ENCODE peak calls at places on chromosomes 13 and 19, in five cellular contexts. One of them, this sample, is unnamed.

GRCh38 chr19:1747285-1748114 is 5.8 kb upstream of the ONECUT3 start:
- DNase-seq in lower leg skin: no peak
- DNase-seq in lower lobe of right lung: no peak
- DNase-seq in transverse colon: no peak
- DNase-seq in pancreas: peak
- DNase-seq in this sample: no peak

GRCh38 chr19:4647676-4648644 is 8.6 kb downstream of the TNFAIP8L1 start:
- DNase-seq in lower leg skin: no peak
- DNase-seq in transverse colon: no peak
- DNase-seq in pancreas: no peak
- DNase-seq in lower lobe of right lung: no peak
- DNase-seq in this sample: no peak

GRCh38 chr19:48506138-48506733 is 5.4 kb downstream of the LMTK3 start:
- DNase-seq in transverse colon: no peak
- DNase-seq in lower leg skin: no peak
- DNase-seq in lower lobe of right lung: no peak
- DNase-seq in pancreas: no peak
- DNase-seq in this sample: no peak

GRCh38 chr13:21872795-21873194 is 201.9 kb downstream of the FGF9 start:
- DNase-seq in pancreas: no peak
- DNase-seq in transverse colon: no peak
- DNase-seq in lower leg skin: peak
- DNase-seq in lower lobe of right lung: no peak
- DNase-seq in this sample: no peak

GRCh38 chr13:80131204-80131603 is 209.7 kb downstream of the SPRY2 start:
- DNase-seq in lower lobe of right lung: peak
- DNase-seq in lower leg skin: no peak
- DNase-seq in pancreas: peak
- DNase-seq in transverse colon: peak
- DNase-seq in this sample: peak

GRCh38 chr13:33129886-33130285 is 113.7 kb downstream of the KL start:
- DNase-seq in lower lobe of right lung: no peak
- DNase-seq in transverse colon: no peak
- DNase-seq in pancreas: no peak
- DNase-seq in lower leg skin: no peak
- DNase-seq in this sample: no peak

GRCh38 chr13:41177616-41178015 is 16.8 kb downstream of the KBTBD7 start:
- DNase-seq in lower lobe of right lung: no peak
- DNase-seq in transverse colon: no peak
- DNase-seq in lower leg skin: no peak
- DNase-seq in pancreas: no peak
- DNase-seq in this sample: no peak

GRCh38 chr19:35120492-35120891 is 4.9 kb downstream of the FXYD3 start:
- DNase-seq in pancreas: peak
- DNase-seq in lower leg skin: no peak
- DNase-seq in lower lobe of right lung: no peak
- DNase-seq in transverse colon: no peak
- DNase-seq in this sample: no peak

GRCh38 chr13:66087149-66087780 is 1142.9 kb downstream of the PCDH9 start:
- DNase-seq in pancreas: no peak
- DNase-seq in lower leg skin: no peak
- DNase-seq in transverse colon: no peak
- DNase-seq in lower lobe of right lung: no peak
- DNase-seq in this sample: no peak

GRCh38 chr19:6210091-6210490 is 69.7 kb downstream of the MLLT1 start:
- DNase-seq in lower lobe of right lung: peak
- DNase-seq in pancreas: no peak
- DNase-seq in transverse colon: no peak
- DNase-seq in lower leg skin: peak
- DNase-seq in this sample: no peak

DNA sequence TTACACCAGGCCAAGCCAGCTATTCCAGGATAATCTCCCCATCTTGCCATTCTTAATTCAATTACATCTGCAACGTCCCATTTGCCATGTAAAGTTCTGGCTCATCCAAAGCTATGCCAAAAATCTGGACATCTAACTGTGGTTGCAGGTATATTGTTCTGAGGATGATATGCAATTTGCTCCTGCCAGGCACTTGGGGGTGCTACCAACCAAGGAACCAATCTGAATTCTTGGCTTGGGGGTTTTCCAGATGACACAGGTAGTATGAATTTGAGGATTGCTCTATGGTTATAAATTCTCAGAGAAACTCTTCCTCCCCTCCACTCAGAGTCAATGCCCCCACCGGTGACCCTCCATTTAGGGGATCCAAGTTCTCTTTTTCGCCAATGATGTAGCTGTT is 33.0 kb downstream of the CRYL1 start:
- DNase-seq in pancreas: no peak
- DNase-seq in lower lobe of right lung: no peak
- DNase-seq in lower leg skin: no peak
- DNase-seq in transverse colon: peak
- DNase-seq in this sample: no peak
- TF ChIP-seq CTCF in pancreas: no peak
- TF ChIP-seq CTCF in lower lobe of right lung: peak
- TF ChIP-seq CTCF in lower leg skin: no peak
- TF ChIP-seq CTCF in transverse colon: peak
- TF ChIP-seq CTCF in this sample: no peak

GRCh38 chr13:31051999-31052398 is 109.7 kb downstream of the HSPH1 start:
- DNase-seq in lower leg skin: peak
- DNase-seq in transverse colon: no peak
- DNase-seq in pancreas: no peak
- DNase-seq in lower lobe of right lung: no peak
- DNase-seq in this sample: no peak
- TF ChIP-seq CTCF in lower leg skin: no peak
- TF ChIP-seq CTCF in transverse colon: no peak
- TF ChIP-seq CTCF in pancreas: no peak
- TF ChIP-seq CTCF in lower lobe of right lung: no peak
- TF ChIP-seq CTCF in this sample: no peak

GRCh38 chr13:110497003-110497402 is 64.5 kb downstream of the RAB20 start:
- DNase-seq in lower lobe of right lung: no peak
- DNase-seq in lower leg skin: no peak
- DNase-seq in transverse colon: no peak
- DNase-seq in pancreas: no peak
- DNase-seq in this sample: no peak

GRCh38 chr13:110499621-110500281 is 61.8 kb downstream of the RAB20 start:
- DNase-seq in transverse colon: no peak
- DNase-seq in pancreas: no peak
- DNase-seq in lower lobe of right lung: no peak
- DNase-seq in lower leg skin: no peak
- DNase-seq in this sample: no peak

GRCh38 chr13:110498765-110499164 is 62.8 kb downstream of the RAB20 start:
- DNase-seq in lower leg skin: no peak
- DNase-seq in pancreas: no peak
- DNase-seq in transverse colon: no peak
- DNase-seq in lower lobe of right lung: no peak
- DNase-seq in this sample: no peak

GRCh38 chr13:110496281-110496680 is 65.2 kb downstream of the RAB20 start:
- DNase-seq in lower leg skin: no peak
- DNase-seq in lower lobe of right lung: no peak
- DNase-seq in transverse colon: no peak
- DNase-seq in pancreas: no peak
- DNase-seq in this sample: no peak

GRCh38 chr13:110498327-110498726 is 63.2 kb downstream of the RAB20 start:
- DNase-seq in lower leg skin: no peak
- DNase-seq in pancreas: no peak
- DNase-seq in lower lobe of right lung: no peak
- DNase-seq in transverse colon: no peak
- DNase-seq in this sample: no peak
- TF ChIP-seq CTCF in lower leg skin: no peak
- TF ChIP-seq CTCF in pancreas: no peak
- TF ChIP-seq CTCF in lower lobe of right lung: no peak
- TF ChIP-seq CTCF in transverse colon: no peak
- TF ChIP-seq CTCF in this sample: no peak

DNA sequence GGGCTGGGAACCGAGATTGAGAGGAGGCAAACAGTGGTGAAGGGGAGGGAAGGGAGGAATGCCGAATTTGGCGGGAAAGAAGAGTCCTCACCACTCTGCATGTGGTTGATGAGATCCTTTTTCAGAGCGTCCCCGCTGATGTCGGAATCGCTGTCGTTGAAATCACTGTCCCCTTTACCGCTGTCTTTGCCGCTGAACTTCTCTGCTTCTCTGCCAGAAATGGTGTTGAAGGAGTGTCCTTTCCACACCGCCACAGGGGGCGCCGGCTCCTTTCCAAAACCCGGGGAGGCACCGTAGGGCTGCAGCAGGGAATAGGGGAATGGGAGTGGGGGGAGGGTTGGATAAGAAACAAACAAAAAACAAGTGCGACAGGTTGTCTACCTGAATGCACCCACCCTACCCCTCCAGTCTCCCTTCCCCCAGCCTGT is 3.1 kb downstream of the PCDH8 start:
- DNase-seq in pancreas: no peak
- DNase-seq in lower leg skin: no peak
- DNase-seq in lower lobe of right lung: no peak
- DNase-seq in transverse colon: no peak
- DNase-seq in this sample: no peak
- TF ChIP-seq CTCF in pancreas: no peak
- TF ChIP-seq CTCF in lower leg skin: no peak
- TF ChIP-seq CTCF in lower lobe of right lung: no peak
- TF ChIP-seq CTCF in transverse colon: no peak
- TF ChIP-seq CTCF in this sample: no peak

DNA sequence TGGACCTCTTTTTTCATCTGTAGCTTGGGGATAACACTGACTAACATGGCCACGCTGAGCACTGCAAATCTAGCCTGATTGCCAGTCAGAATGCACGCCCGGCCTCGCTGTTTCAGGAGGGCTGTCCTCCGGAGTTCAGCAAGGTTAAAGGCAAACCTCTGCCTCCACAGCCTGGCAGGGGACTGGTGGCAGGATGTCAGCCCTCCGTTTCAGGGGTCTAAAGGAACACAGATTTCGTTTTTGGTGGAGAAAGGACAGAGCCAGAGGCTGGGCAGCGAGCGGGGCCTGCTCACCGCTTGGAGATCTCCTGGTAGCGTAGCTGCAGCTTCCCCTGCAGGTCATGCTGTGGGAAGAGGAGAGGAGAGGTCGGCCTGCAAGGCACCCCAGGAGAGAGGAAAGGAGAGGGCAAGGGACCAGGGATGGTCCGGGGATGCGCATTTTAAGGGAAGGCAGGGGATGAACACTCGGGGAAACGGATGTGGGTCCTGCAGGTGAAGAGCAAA is 560 bp downstream of the NDUFA7 start:
- DNase-seq in lower lobe of right lung: no peak
- DNase-seq in transverse colon: no peak
- DNase-seq in lower leg skin: no peak
- DNase-seq in pancreas: no peak
- DNase-seq in this sample: no peak
- TF ChIP-seq CTCF in lower lobe of right lung: no peak
- TF ChIP-seq CTCF in transverse colon: no peak
- TF ChIP-seq CTCF in lower leg skin: no peak
- TF ChIP-seq CTCF in pancreas: no peak
- TF ChIP-seq CTCF in this sample: no peak

DNA sequence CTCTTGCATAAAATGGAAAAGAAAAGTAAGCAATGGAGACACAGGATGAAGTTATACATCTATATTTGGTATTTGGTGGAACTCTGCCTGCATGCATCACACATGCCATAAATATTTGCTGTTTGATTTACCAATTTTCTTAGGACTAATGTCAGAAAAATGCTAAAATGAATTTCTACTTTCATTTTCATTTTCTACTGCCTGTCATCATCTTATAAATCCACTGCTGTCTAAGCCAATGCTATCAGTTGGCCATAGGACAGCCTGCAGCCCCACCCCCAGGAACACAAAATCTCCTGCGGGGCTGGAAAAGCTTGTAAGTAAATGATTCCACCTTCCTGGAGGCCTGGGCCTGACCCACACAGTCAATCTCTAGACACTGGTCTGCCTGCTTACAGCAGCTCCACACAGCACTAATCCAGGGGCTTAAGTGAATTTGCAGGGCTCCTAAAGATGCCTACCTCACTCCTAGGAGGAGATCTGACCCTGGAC is 122.0 kb downstream of the ENOX1 start:
- DNase-seq in lower lobe of right lung: no peak
- DNase-seq in transverse colon: peak
- DNase-seq in pancreas: peak
- DNase-seq in lower leg skin: no peak
- DNase-seq in this sample: no peak
- TF ChIP-seq CTCF in lower lobe of right lung: no peak
- TF ChIP-seq CTCF in transverse colon: no peak
- TF ChIP-seq CTCF in pancreas: no peak
- TF ChIP-seq CTCF in lower leg skin: no peak
- TF ChIP-seq CTCF in this sample: no peak

GRCh38 chr19:33950141-33950805 is 153.6 kb downstream of the KCTD15 start:
- DNase-seq in lower lobe of right lung: no peak
- DNase-seq in pancreas: no peak
- DNase-seq in transverse colon: no peak
- DNase-seq in lower leg skin: peak
- DNase-seq in this sample: no peak
- TF ChIP-seq CTCF in lower lobe of right lung: no peak
- TF ChIP-seq CTCF in pancreas: no peak
- TF ChIP-seq CTCF in transverse colon: no peak
- TF ChIP-seq CTCF in lower leg skin: no peak
- TF ChIP-seq CTCF in this sample: no peak

This sample was measured in omental fat pad.